ENCODE peak calls at places on chromosomes 12 and 14, in nine cellular contexts. P, O, G, D, J, Q, E, B and N are unnamed samples.

GRCh38 chr14:35867280-35867629 is 41.1 kb downstream of the BRMS1L start:
- DNase-seq in Q (no peak), J (no peak), O (no peak), P (no peak), D (no peak), E (no peak), G (no peak), B (no peak), N (no peak)

GRCh38 chr12:127035011-127035879 is 1231.7 kb upstream of the TMEM132C start:
- DNase-seq in P (no peak), E (no peak), Q (no peak), D (no peak), O (no peak), G (no peak), J (no peak), B (no peak), N (no peak)

GRCh38 chr12:6241495-6241894 is 41.3 kb downstream of the CD9 start:
- DNase-seq in E (no peak), O (peak; percentile 88), D (peak; percentile 84), P (no peak), B (no peak), J (no peak), Q (no peak), G (no peak), N (no peak)

GRCh38 chr12:50606675-50607379 is 102.0 kb downstream of the DIP2B start:
- DNase-seq in D (no peak), J (no peak), B (no peak), G (no peak), P (no peak), O (no peak), Q (no peak), E (no peak), N (no peak)

GRCh38 chr14:83826838-83827237 is 1703.1 kb upstream of the FLRT2 start:
- DNase-seq in O (no peak), D (no peak), B (peak; percentile 23), G (no peak), Q (no peak), P (no peak), J (no peak), E (no peak), N (no peak)

GRCh38 chr14:91143862-91144261 is 30.0 kb downstream of the DGLUCY start:
- DNase-seq in O (peak; percentile 71), Q (no peak), B (no peak), J (no peak), D (peak; percentile 60), P (no peak), E (no peak), G (no peak), N (no peak)

GRCh38 chr14:60485057-60485599 is 735 bp downstream of the C14orf39 start:
- DNase-seq in G (no peak), P (no peak), O (no peak), E (no peak), B (no peak), J (no peak), Q (no peak), D (no peak), N (no peak)

GRCh38 chr12:180445-180844 is 33.5 kb downstream of the SLC6A12 start:
- DNase-seq in O (peak; percentile 75), P (no peak), D (peak; percentile 69), J (no peak), G (peak; percentile 65), B (no peak), Q (no peak), E (no peak), N (no peak)

GRCh38 chr12:50923361-50924130 is 28.8 kb upstream of the HIGD1C start:
- DNase-seq in B (no peak), Q (no peak), O (no peak), G (no peak), D (no peak), E (no peak), P (no peak), J (no peak), N (no peak)

GRCh38 chr12:114412307-114412706 is 6.4 kb upstream of the TBX5 start:
- DNase-seq in O (no peak), Q (no peak), P (no peak), J (no peak), B (no peak), G (no peak), D (no peak), E (no peak), N (no peak)

GRCh38 chr14:93957333-93957710 is 19.0 kb downstream of the ASB2 start:
- DNase-seq in O (no peak), E (no peak), G (no peak), P (no peak), Q (no peak), J (no peak), D (no peak), B (no peak), N (no peak)

GRCh38 chr12:57586128-57586527 is 4.9 kb upstream of the PIP4K2C start:
- DNase-seq in B (no peak), D (no peak), P (no peak), E (no peak), G (no peak), J (no peak), Q (no peak), O (no peak), N (no peak)

GRCh38 chr14:51547260-51547659 is 104.5 kb upstream of the FRMD6 start:
- DNase-seq in E (no peak), D (no peak), B (peak; percentile 94), O (no peak), P (no peak), G (no peak), J (peak; percentile 99), Q (no peak), N (no peak)

GRCh38 chr12:55072093-55072492 is 52.3 kb downstream of the NEUROD4 start:
- DNase-seq in P (no peak), Q (no peak), G (peak; percentile 76), O (peak; percentile 80), D (peak; percentile 69), B (no peak), E (no peak), J (peak; percentile 28), N (no peak)

GRCh38 chr14:89336338-89336737 is 80.7 kb downstream of the FOXN3 start:
- DNase-seq in E (no peak), D (no peak), B (no peak), Q (no peak), O (no peak), J (no peak), G (peak; percentile 81), P (no peak), N (no peak)

GRCh38 chr12:54612216-54612750 is 22.4 kb downstream of the LACRT start:
- DNase-seq in E (no peak), Q (no peak), J (no peak), P (no peak), O (no peak), D (no peak), G (no peak), B (no peak), N (no peak)

DNA sequence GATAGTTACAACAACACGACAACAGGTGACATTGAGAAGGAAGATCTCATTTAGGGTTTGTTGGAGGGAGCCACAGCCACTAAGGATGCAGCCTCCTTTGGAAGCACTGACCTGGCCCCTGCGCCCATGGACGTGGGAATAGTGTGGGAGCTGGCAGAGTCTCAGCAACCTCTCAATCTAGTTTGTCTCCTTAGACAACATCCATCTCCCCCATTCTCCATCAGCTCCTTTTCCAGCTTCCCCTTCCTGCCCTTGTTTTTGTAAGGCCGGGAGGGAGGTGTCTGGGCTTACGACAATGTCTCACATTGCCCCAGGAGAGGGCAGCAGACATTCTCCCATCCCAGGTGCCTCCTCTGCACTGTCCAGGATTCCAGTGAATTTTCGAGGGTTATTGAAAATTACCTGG is 170.2 kb upstream of the PZP start:
- DNase-seq in Q (no peak), O (no peak), D (no peak), G (no peak), P (no peak), E (no peak), B (no peak), J (no peak), N (no peak)
- TF ChIP-seq CTCF in Q (no peak), O (no peak), D (no peak), G (peak; percentile 23), P (peak; percentile 47), E (no peak), B (no peak), J (peak; percentile 69), N (peak; percentile 24)

DNA sequence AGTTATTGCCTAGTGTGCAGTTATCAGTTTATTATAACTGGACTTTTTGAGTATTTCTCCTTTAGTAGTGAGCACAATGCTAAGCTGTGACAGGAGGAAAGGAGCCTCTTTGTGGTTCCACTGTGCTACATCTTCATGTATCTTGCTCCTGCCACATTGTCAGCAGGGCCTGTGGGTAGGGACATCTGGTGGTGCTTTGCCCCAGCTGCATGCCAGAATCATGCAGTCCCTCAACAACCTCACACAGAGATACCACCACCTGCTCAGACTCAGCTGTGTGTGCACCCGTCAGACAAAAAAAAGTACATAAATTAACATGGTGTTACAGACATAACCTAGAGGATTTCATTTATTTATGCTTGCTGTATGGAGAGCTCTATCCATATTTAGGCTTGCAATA is 51.1 kb downstream of the MIS18BP1 start:
- DNase-seq in B (no peak), G (peak; percentile 47), D (no peak), P (no peak), J (no peak), Q (no peak), O (no peak), E (no peak), N (no peak)
- TF ChIP-seq CTCF in B (peak; percentile 4), G (peak; percentile 13), D (peak; percentile 10), P (no peak), J (peak; percentile 52), Q (no peak), O (no peak), E (no peak), N (peak; percentile 18)

GRCh38 chr14:80634106-80634758 is 307.3 kb downstream of the CEP128 start:
- DNase-seq in J (peak; percentile 46), D (no peak), Q (no peak), E (no peak), B (no peak), O (no peak), P (no peak), G (no peak), N (no peak)

GRCh38 chr14:80638620-80639215 is 302.8 kb downstream of the CEP128 start:
- DNase-seq in J (peak; percentile 57), G (no peak), P (no peak), E (no peak), O (no peak), D (no peak), B (no peak), Q (no peak), N (no peak)

GRCh38 chr14:80637726-80638619 is 303.6 kb downstream of the CEP128 start:
- DNase-seq in E (no peak), O (no peak), B (peak; percentile 11), J (no peak), Q (no peak), P (no peak), D (no peak), G (no peak), N (no peak)

DNA sequence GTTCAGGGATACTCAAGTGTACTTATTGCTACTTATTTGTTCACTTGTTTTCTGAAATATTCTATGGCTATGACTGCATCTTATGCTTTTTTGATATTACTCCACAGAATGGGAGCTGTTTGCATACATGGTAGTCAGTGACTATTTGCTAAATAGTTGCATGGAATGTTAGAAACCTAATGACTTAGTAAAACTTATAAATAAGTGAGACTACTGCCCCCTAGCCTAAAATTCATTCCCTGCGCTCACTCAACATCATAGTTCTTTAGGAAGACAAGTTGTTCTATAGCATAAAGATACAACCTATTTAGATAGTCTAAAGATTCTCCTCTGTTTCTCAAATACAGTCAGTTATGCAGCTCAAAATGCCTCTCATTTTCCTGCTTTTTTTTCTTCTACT is 305.5 kb downstream of the CEP128 start:
- DNase-seq in O (no peak), D (no peak), B (no peak), P (no peak), J (no peak), E (no peak), Q (no peak), G (peak; percentile 4), N (no peak)
- TF ChIP-seq CTCF in O (no peak), D (no peak), B (peak; percentile 6), P (peak; percentile 49), J (peak; percentile 46), E (no peak), Q (no peak), G (no peak), N (peak; percentile 9)

GRCh38 chr12:3278681-3279414 is 201.7 kb downstream of the TSPAN9 start:
- DNase-seq in G (no peak), J (peak; percentile 41), Q (no peak), E (no peak), D (no peak), O (no peak), B (no peak), P (no peak), N (no peak)
- TF ChIP-seq CTCF in G (no peak), J (no peak), Q (no peak), E (no peak), D (no peak), O (no peak), B (no peak), P (no peak), N (no peak)